ENCODE peak calls at places on chromosomes 1 and 21, in five cellular contexts. One of them, this sample, is unnamed.

GRCh38 chr1:159854101-159854692 is 8.3 kb downstream of the VSIG8 start:
- DNase-seq in fibroblast of pulmonary artery: peak
- DNase-seq in AG04450: no peak
- DNase-seq in fibroblast of lung: peak
- DNase-seq in activated B cell treated with CpG ODN at 0.5 μM for 24 hours: no peak
- DNase-seq in this sample: peak

GRCh38 chr1:169928438-169929209 is 34.9 kb upstream of the SCYL3 start:
- DNase-seq in fibroblast of pulmonary artery: peak
- DNase-seq in AG04450: peak
- DNase-seq in fibroblast of lung: peak
- DNase-seq in activated B cell treated with CpG ODN at 0.5 μM for 24 hours: no peak
- DNase-seq in this sample: no peak

GRCh38 chr1:156709743-156710489 is 4.5 kb upstream of the CRABP2 start:
- DNase-seq in fibroblast of pulmonary artery: peak
- DNase-seq in AG04450: no peak
- DNase-seq in fibroblast of lung: peak
- DNase-seq in activated B cell treated with CpG ODN at 0.5 μM for 24 hours: no peak
- DNase-seq in this sample: no peak

GRCh38 chr1:185367218-185367617 is 50.2 kb upstream of the IVNS1ABP start:
- DNase-seq in fibroblast of pulmonary artery: no peak
- DNase-seq in AG04450: no peak
- DNase-seq in fibroblast of lung: no peak
- DNase-seq in activated B cell treated with CpG ODN at 0.5 μM for 24 hours: no peak
- DNase-seq in this sample: no peak

GRCh38 chr1:107683198-107683657 is 281.8 kb downstream of the VAV3 start:
- DNase-seq in fibroblast of pulmonary artery: no peak
- DNase-seq in AG04450: no peak
- DNase-seq in fibroblast of lung: no peak
- DNase-seq in activated B cell treated with CpG ODN at 0.5 μM for 24 hours: no peak
- DNase-seq in this sample: no peak

GRCh38 chr1:86938855-86939254 is 24.4 kb downstream of the HS2ST1 start:
- DNase-seq in fibroblast of pulmonary artery: no peak
- DNase-seq in AG04450: no peak
- DNase-seq in fibroblast of lung: no peak
- DNase-seq in activated B cell treated with CpG ODN at 0.5 μM for 24 hours: no peak
- DNase-seq in this sample: no peak

GRCh38 chr1:226987179-226987536 is 47.1 kb downstream of the COQ8A start:
- DNase-seq in fibroblast of pulmonary artery: no peak
- DNase-seq in AG04450: no peak
- DNase-seq in fibroblast of lung: no peak
- DNase-seq in activated B cell treated with CpG ODN at 0.5 μM for 24 hours: no peak
- DNase-seq in this sample: no peak

GRCh38 chr1:179142889-179143299 is 61.0 kb downstream of the TOR3A start:
- DNase-seq in fibroblast of pulmonary artery: peak
- DNase-seq in AG04450: peak
- DNase-seq in fibroblast of lung: peak
- DNase-seq in activated B cell treated with CpG ODN at 0.5 μM for 24 hours: no peak
- DNase-seq in this sample: no peak

GRCh38 chr1:2279210-2279639 is 51.1 kb downstream of the SKI start:
- DNase-seq in fibroblast of pulmonary artery: peak
- DNase-seq in AG04450: peak
- DNase-seq in fibroblast of lung: peak
- DNase-seq in activated B cell treated with CpG ODN at 0.5 μM for 24 hours: no peak
- DNase-seq in this sample: peak

GRCh38 chr1:222950892-222951291 is 136.1 kb downstream of the DISP1 start:
- DNase-seq in fibroblast of pulmonary artery: no peak
- DNase-seq in AG04450: no peak
- DNase-seq in fibroblast of lung: peak
- DNase-seq in activated B cell treated with CpG ODN at 0.5 μM for 24 hours: no peak
- DNase-seq in this sample: no peak

GRCh38 chr1:6274622-6275139 is 13.8 kb upstream of the GPR153 start:
- DNase-seq in fibroblast of pulmonary artery: no peak
- DNase-seq in AG04450: no peak
- DNase-seq in fibroblast of lung: no peak
- DNase-seq in activated B cell treated with CpG ODN at 0.5 μM for 24 hours: no peak
- DNase-seq in this sample: no peak

GRCh38 chr21:20875741-20876140 is 122.5 kb upstream of the NCAM2 start:
- DNase-seq in fibroblast of pulmonary artery: no peak
- DNase-seq in AG04450: no peak
- DNase-seq in fibroblast of lung: no peak
- DNase-seq in activated B cell treated with CpG ODN at 0.5 μM for 24 hours: no peak
- DNase-seq in this sample: no peak

GRCh38 chr1:227869851-227870305 is 54.4 kb downstream of the PRSS38 start:
- DNase-seq in fibroblast of pulmonary artery: no peak
- DNase-seq in AG04450: no peak
- DNase-seq in fibroblast of lung: no peak
- DNase-seq in activated B cell treated with CpG ODN at 0.5 μM for 24 hours: no peak
- DNase-seq in this sample: no peak

GRCh38 chr21:15446193-15446592 is 283.6 kb upstream of the USP25 start:
- DNase-seq in fibroblast of pulmonary artery: no peak
- DNase-seq in AG04450: no peak
- DNase-seq in fibroblast of lung: no peak
- DNase-seq in activated B cell treated with CpG ODN at 0.5 μM for 24 hours: no peak
- DNase-seq in this sample: no peak

GRCh38 chr21:31117046-31117916 is 79.0 kb upstream of the KRTAP19-8 start:
- DNase-seq in fibroblast of pulmonary artery: peak
- DNase-seq in AG04450: peak
- DNase-seq in fibroblast of lung: peak
- DNase-seq in activated B cell treated with CpG ODN at 0.5 μM for 24 hours: no peak
- DNase-seq in this sample: no peak

GRCh38 chr1:63774617-63775417 is 1.0 kb downstream of the ROR1 start:
- DNase-seq in fibroblast of pulmonary artery: peak
- DNase-seq in AG04450: no peak
- DNase-seq in fibroblast of lung: peak
- DNase-seq in activated B cell treated with CpG ODN at 0.5 μM for 24 hours: peak
- DNase-seq in this sample: peak

GRCh38 chr1:7457811-7458210 is 313.3 kb upstream of the VAMP3 start:
- DNase-seq in fibroblast of pulmonary artery: no peak
- DNase-seq in AG04450: no peak
- DNase-seq in fibroblast of lung: no peak
- DNase-seq in activated B cell treated with CpG ODN at 0.5 μM for 24 hours: no peak
- DNase-seq in this sample: no peak

GRCh38 chr1:158506369-158506987 is 34.5 kb downstream of the OR10R2 start:
- DNase-seq in fibroblast of pulmonary artery: peak
- DNase-seq in AG04450: no peak
- DNase-seq in fibroblast of lung: no peak
- DNase-seq in activated B cell treated with CpG ODN at 0.5 μM for 24 hours: no peak
- DNase-seq in this sample: peak

GRCh38 chr1:20187813-20188454 is 1.6 kb upstream of the PLA2G2C start:
- DNase-seq in fibroblast of pulmonary artery: no peak
- DNase-seq in AG04450: no peak
- DNase-seq in fibroblast of lung: no peak
- DNase-seq in activated B cell treated with CpG ODN at 0.5 μM for 24 hours: no peak
- DNase-seq in this sample: no peak

GRCh38 chr1:19309123-19309813 is 2.7 kb downstream of the AKR7A2 start:
- DNase-seq in fibroblast of pulmonary artery: peak
- DNase-seq in AG04450: peak
- DNase-seq in fibroblast of lung: peak
- DNase-seq in activated B cell treated with CpG ODN at 0.5 μM for 24 hours: no peak
- DNase-seq in this sample: no peak

GRCh38 chr1:18901952-18902522 is 318 bp downstream of the ALDH4A1 start:
- DNase-seq in fibroblast of pulmonary artery: peak
- DNase-seq in AG04450: no peak
- DNase-seq in fibroblast of lung: peak
- DNase-seq in activated B cell treated with CpG ODN at 0.5 μM for 24 hours: no peak
- DNase-seq in this sample: no peak

GRCh38 chr1:229480500-229480899 is 27.6 kb downstream of the NUP133 start:
- DNase-seq in fibroblast of pulmonary artery: no peak
- DNase-seq in AG04450: no peak
- DNase-seq in fibroblast of lung: no peak
- DNase-seq in activated B cell treated with CpG ODN at 0.5 μM for 24 hours: peak
- DNase-seq in this sample: no peak

DNA sequence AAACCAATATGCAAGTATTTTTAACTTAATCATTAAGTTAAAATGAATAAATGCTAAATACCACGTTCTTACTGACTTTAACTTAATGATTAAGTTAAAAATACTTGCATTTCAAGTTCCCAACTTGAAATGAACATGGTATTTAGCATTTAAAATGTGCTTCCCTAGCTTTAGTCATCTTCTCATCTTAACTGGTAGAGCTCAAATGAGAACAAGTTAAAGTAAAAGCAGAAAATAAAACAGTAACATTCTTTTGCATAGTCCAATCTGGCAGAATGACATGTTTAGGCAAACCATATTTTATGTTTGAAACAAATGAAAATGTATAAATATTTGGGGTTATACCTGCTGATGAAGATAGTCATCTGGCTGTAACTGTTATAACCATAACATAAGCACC is 186.0 kb downstream of the APP start:
- DNase-seq in fibroblast of pulmonary artery: no peak
- DNase-seq in AG04450: no peak
- DNase-seq in fibroblast of lung: no peak
- DNase-seq in activated B cell treated with CpG ODN at 0.5 μM for 24 hours: no peak
- DNase-seq in this sample: no peak
- TF ChIP-seq CTCF in fibroblast of pulmonary artery: no peak
- TF ChIP-seq CTCF in AG04450: no peak
- TF ChIP-seq CTCF in fibroblast of lung: no peak
- TF ChIP-seq CTCF in activated B cell treated with CpG ODN at 0.5 μM for 24 hours: no peak
- TF ChIP-seq CTCF in this sample: no peak

GRCh38 chr1:47786301-47786700 is 210.9 kb downstream of the TRABD2B start:
- DNase-seq in fibroblast of pulmonary artery: no peak
- DNase-seq in AG04450: no peak
- DNase-seq in fibroblast of lung: no peak
- DNase-seq in activated B cell treated with CpG ODN at 0.5 μM for 24 hours: no peak
- DNase-seq in this sample: no peak
- TF ChIP-seq CTCF in fibroblast of pulmonary artery: no peak
- TF ChIP-seq CTCF in AG04450: no peak
- TF ChIP-seq CTCF in fibroblast of lung: no peak
- TF ChIP-seq CTCF in activated B cell treated with CpG ODN at 0.5 μM for 24 hours: no peak
- TF ChIP-seq CTCF in this sample: no peak

GRCh38 chr1:199691540-199691939 is 336.0 kb upstream of the NR5A2 start:
- DNase-seq in fibroblast of pulmonary artery: peak
- DNase-seq in AG04450: no peak
- DNase-seq in fibroblast of lung: peak
- DNase-seq in activated B cell treated with CpG ODN at 0.5 μM for 24 hours: no peak
- DNase-seq in this sample: no peak
- TF ChIP-seq CTCF in fibroblast of pulmonary artery: no peak
- TF ChIP-seq CTCF in AG04450: no peak
- TF ChIP-seq CTCF in fibroblast of lung: no peak
- TF ChIP-seq CTCF in activated B cell treated with CpG ODN at 0.5 μM for 24 hours: no peak
- TF ChIP-seq CTCF in this sample: no peak

GRCh38 chr1:177975588-177976495 is 6.0 kb upstream of the SEC16B start:
- DNase-seq in fibroblast of pulmonary artery: peak
- DNase-seq in AG04450: no peak
- DNase-seq in fibroblast of lung: peak
- DNase-seq in activated B cell treated with CpG ODN at 0.5 μM for 24 hours: no peak
- DNase-seq in this sample: no peak

GRCh38 chr1:177973585-177973984 is 3.7 kb upstream of the SEC16B start:
- DNase-seq in fibroblast of pulmonary artery: no peak
- DNase-seq in AG04450: no peak
- DNase-seq in fibroblast of lung: no peak
- DNase-seq in activated B cell treated with CpG ODN at 0.5 μM for 24 hours: no peak
- DNase-seq in this sample: no peak

GRCh38 chr1:177979272-177979671 is 9.4 kb upstream of the SEC16B start:
- DNase-seq in fibroblast of pulmonary artery: no peak
- DNase-seq in AG04450: no peak
- DNase-seq in fibroblast of lung: no peak
- DNase-seq in activated B cell treated with CpG ODN at 0.5 μM for 24 hours: no peak
- DNase-seq in this sample: no peak

GRCh38 chr1:177978530-177978929 is 8.7 kb upstream of the SEC16B start:
- DNase-seq in fibroblast of pulmonary artery: no peak
- DNase-seq in AG04450: no peak
- DNase-seq in fibroblast of lung: no peak
- DNase-seq in activated B cell treated with CpG ODN at 0.5 μM for 24 hours: no peak
- DNase-seq in this sample: no peak

DNA sequence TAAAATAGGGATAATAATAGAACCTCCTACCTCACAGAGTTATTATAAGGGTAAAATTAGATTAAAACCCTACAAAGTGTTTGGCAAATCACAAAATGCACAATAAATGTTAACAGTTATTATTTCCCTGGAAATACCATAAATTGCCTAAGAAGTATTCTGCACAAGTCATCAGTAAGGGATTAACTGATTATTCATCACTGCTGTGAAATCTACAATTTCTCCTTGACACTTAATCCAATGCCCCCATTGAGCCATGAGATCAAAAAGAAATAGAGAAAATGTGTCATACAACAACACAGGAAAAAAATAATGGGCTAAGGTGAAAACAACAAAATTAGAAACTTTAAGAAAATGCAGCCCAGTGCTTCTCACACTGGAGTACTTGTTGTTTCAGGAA is 6.7 kb upstream of the SEC16B start:
- DNase-seq in fibroblast of pulmonary artery: no peak
- DNase-seq in AG04450: no peak
- DNase-seq in fibroblast of lung: no peak
- DNase-seq in activated B cell treated with CpG ODN at 0.5 μM for 24 hours: no peak
- DNase-seq in this sample: no peak
- TF ChIP-seq CTCF in fibroblast of pulmonary artery: no peak
- TF ChIP-seq CTCF in AG04450: no peak
- TF ChIP-seq CTCF in fibroblast of lung: no peak
- TF ChIP-seq CTCF in activated B cell treated with CpG ODN at 0.5 μM for 24 hours: no peak
- TF ChIP-seq CTCF in this sample: no peak

GRCh38 chr1:15362737-15363128 is 47.0 kb upstream of the EFHD2 start:
- DNase-seq in fibroblast of pulmonary artery: no peak
- DNase-seq in AG04450: no peak
- DNase-seq in fibroblast of lung: no peak
- DNase-seq in activated B cell treated with CpG ODN at 0.5 μM for 24 hours: no peak
- DNase-seq in this sample: no peak

GRCh38 chr1:15362096-15362736 is 47.5 kb upstream of the EFHD2 start:
- DNase-seq in fibroblast of pulmonary artery: no peak
- DNase-seq in AG04450: no peak
- DNase-seq in fibroblast of lung: no peak
- DNase-seq in activated B cell treated with CpG ODN at 0.5 μM for 24 hours: no peak
- DNase-seq in this sample: no peak

GRCh38 chr1:15368888-15369287 is 40.8 kb upstream of the EFHD2 start:
- DNase-seq in fibroblast of pulmonary artery: no peak
- DNase-seq in AG04450: no peak
- DNase-seq in fibroblast of lung: no peak
- DNase-seq in activated B cell treated with CpG ODN at 0.5 μM for 24 hours: no peak
- DNase-seq in this sample: no peak

GRCh38 chr1:15360681-15361080 is 49.0 kb upstream of the EFHD2 start:
- DNase-seq in fibroblast of pulmonary artery: no peak
- DNase-seq in AG04450: no peak
- DNase-seq in fibroblast of lung: no peak
- DNase-seq in activated B cell treated with CpG ODN at 0.5 μM for 24 hours: no peak
- DNase-seq in this sample: peak

DNA sequence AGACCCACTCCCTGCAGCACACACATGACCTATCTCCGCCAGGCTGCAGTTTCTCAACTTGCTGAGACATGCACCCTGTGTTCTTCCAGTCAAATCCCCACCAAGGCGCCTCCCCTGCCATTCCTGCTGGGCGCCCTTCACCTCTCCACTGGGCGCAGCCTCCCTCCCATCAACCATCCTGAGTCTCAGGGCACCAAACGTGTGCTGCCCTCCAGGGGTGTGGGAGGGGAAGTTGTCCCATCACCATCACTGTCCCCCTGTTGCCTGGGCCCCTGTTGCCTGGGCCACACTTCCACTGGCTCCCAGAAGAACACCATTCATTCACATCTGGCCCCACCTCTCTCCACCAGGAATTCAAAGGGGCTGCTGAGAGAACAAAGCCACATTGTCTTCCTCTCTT is 44.9 kb upstream of the EFHD2 start:
- DNase-seq in fibroblast of pulmonary artery: no peak
- DNase-seq in AG04450: no peak
- DNase-seq in fibroblast of lung: no peak
- DNase-seq in activated B cell treated with CpG ODN at 0.5 μM for 24 hours: no peak
- DNase-seq in this sample: no peak
- TF ChIP-seq CTCF in fibroblast of pulmonary artery: no peak
- TF ChIP-seq CTCF in AG04450: no peak
- TF ChIP-seq CTCF in fibroblast of lung: no peak
- TF ChIP-seq CTCF in activated B cell treated with CpG ODN at 0.5 μM for 24 hours: no peak
- TF ChIP-seq CTCF in this sample: no peak